ENCODE peak calls at places on chromosomes 16 and 17, in seven cellular contexts. N, G, Q, R, U, T and B are unnamed samples.

GRCh38 chr17:33522623-33523022 is 229.5 kb upstream of the ASIC2 start:
- DNase-seq in N (no peak), U (no peak), T (no peak), Q (no peak), R (no peak), G (no peak), B (no peak)

GRCh38 chr17:62017496-62017895 is 47.6 kb downstream of the MED13 start:
- DNase-seq in Q (peak), T (peak), N (peak), G (no peak), U (no peak), R (peak), B (no peak)

GRCh38 chr16:50670476-50670875 is 10.6 kb downstream of the SNX20 start:
- DNase-seq in G (no peak), U (no peak), R (no peak), N (no peak), T (no peak), Q (no peak), B (no peak)

GRCh38 chr16:55401036-55401435 is 77.0 kb downstream of the IRX6 start:
- DNase-seq in T (no peak), Q (no peak), G (no peak), U (no peak), R (no peak), N (no peak), B (no peak)

GRCh38 chr17:7208754-7209460 is 10.7 kb downstream of the DLG4 start:
- DNase-seq in T (no peak), Q (no peak), U (no peak), R (no peak), N (no peak), G (no peak), B (no peak)

GRCh38 chr17:65670667-65671371 is 109.4 kb upstream of the AXIN2 start:
- DNase-seq in G (no peak), Q (no peak), N (peak), U (no peak), R (no peak), T (no peak), B (no peak)

GRCh38 chr16:64305663-64306062 is 816.2 kb downstream of the CDH11 start:
- DNase-seq in U (no peak), T (no peak), N (no peak), Q (no peak), G (no peak), R (no peak), B (no peak)

GRCh38 chr17:66177048-66177447 is 14.9 kb downstream of the CEP112 start:
- DNase-seq in T (no peak), R (no peak), U (peak), N (no peak), Q (no peak), G (no peak), B (no peak)

GRCh38 chr16:89764711-89765201 is 43.4 kb downstream of the ZNF276 start:
- DNase-seq in R (no peak), Q (no peak), T (no peak), U (no peak), N (no peak), G (peak), B (no peak)